ENCODE peak calls at places on chromosomes 11 and 22, in eight cellular contexts. L is IMR-90; R is CD8-positive, alpha-beta T cell; V is pancreas; X is spleen; M is heart left ventricle; B is uterus; I is A549. S is an unnamed sample.

GRCh38 chr11:18046116-18046777 is at the start of gene TPH1:
- DNase-seq in L (peak; percentile 36), B (peak; percentile 44), V (peak; percentile 40), I (no peak), X (no peak), R (no peak), M (peak; percentile 13), S (peak; percentile 45)

GRCh38 chr22:24133187-24133965 is 47.9 kb upstream of the SUSD2 start:
- DNase-seq in B (no peak), V (no peak), L (peak; percentile 41), M (no peak), R (peak; percentile 32), X (no peak), I (no peak), S (no peak)

GRCh38 chr11:111934301-111934700 is 2.8 kb upstream of the DIXDC1 start:
- DNase-seq in B (no peak), R (no peak), I (no peak), L (no peak), V (no peak), M (peak; percentile 0), X (no peak), S (no peak)

GRCh38 chr11:115518983-115519382 is 14.8 kb upstream of the CADM1 start:
- DNase-seq in R (no peak), X (no peak), L (no peak), V (no peak), I (no peak), M (no peak), B (no peak), S (no peak)

GRCh38 chr11:116665523-116665922 is 107.3 kb downstream of the BUD13 start:
- DNase-seq in I (no peak), B (no peak), R (no peak), X (no peak), V (no peak), L (no peak), M (no peak), S (no peak)

GRCh38 chr22:46064236-46064965 is 85.9 kb upstream of the PPARA start:
- DNase-seq in L (no peak), R (no peak), X (peak; percentile 70), V (peak; percentile 31), B (peak; percentile 37), M (no peak), I (no peak), S (no peak)

GRCh38 chr11:130947889-130948288 is 31.6 kb upstream of the SNX19 start:
- DNase-seq in V (no peak), R (no peak), B (no peak), L (peak; percentile 36), I (no peak), X (no peak), M (no peak), S (no peak)

GRCh38 chr22:50672471-50673230 is at the start of gene SHANK3:
- DNase-seq in X (peak; percentile 89), R (no peak), M (peak; percentile 92), B (peak; percentile 36), L (no peak), V (no peak), I (no peak), S (no peak)

GRCh38 chr22:49324527-49325491 is 502.9 kb downstream of the BRD1 start:
- DNase-seq in R (no peak), X (peak; percentile 63), B (no peak), I (no peak), M (no peak), L (no peak), V (no peak), S (no peak)

GRCh38 chr11:27921472-27921871 is 186.5 kb downstream of the KIF18A start:
- DNase-seq in I (no peak), L (peak; percentile 13), B (no peak), V (no peak), M (no peak), R (no peak), X (no peak), S (no peak)

GRCh38 chr11:8019671-8020597 is 32.8 kb downstream of the EIF3F start:
- DNase-seq in B (peak; percentile 54), I (peak; percentile 28), X (no peak), V (peak; percentile 12), R (no peak), L (peak; percentile 40), M (no peak), S (peak; percentile 15)

GRCh38 chr11:101448881-101449442 is 134.8 kb downstream of the TRPC6 start:
- DNase-seq in B (no peak), X (no peak), L (no peak), M (no peak), R (no peak), V (no peak), I (no peak), S (no peak)

GRCh38 chr22:43796567-43796966 is 15.5 kb downstream of the EFCAB6 start:
- DNase-seq in I (no peak), M (no peak), V (no peak), X (no peak), R (no peak), B (no peak), L (peak; percentile 81), S (no peak)

GRCh38 chr11:62724171-62724570 is 3.1 kb downstream of the HNRNPUL2 start:
- DNase-seq in B (no peak), I (no peak), M (no peak), X (no peak), L (no peak), R (no peak), V (no peak), S (no peak)
- TF ChIP-seq CTCF in B (no peak), I (no peak), M (no peak), X (no peak), L (no peak), R (no peak), V (no peak), S (no peak)

GRCh38 chr11:128509990-128510389 is 77.4 kb downstream of the ETS1 start:
- DNase-seq in V (no peak), I (no peak), B (no peak), X (no peak), L (peak; percentile 79), R (no peak), M (no peak), S (no peak)
- H3K4me1 ChIP-seq in V (peaks cover 43% of the 10 kb centered on the region), I (peaks cover 68% of the 10 kb centered on the region), B (peaks cover 8% of the 10 kb centered on the region), X (peaks cover 100% of the 10 kb centered on the region), L (peaks cover 31% of the 10 kb centered on the region), R (peaks cover 97% of the 10 kb centered on the region), M (peaks cover 96% of the 10 kb centered on the region), S (no peaks in the 10 kb centered on the region)

GRCh38 chr11:133833101-133833898 is 12.0 kb downstream of the SPATA19 start:
- DNase-seq in R (no peak), V (no peak), X (peak; percentile 72), I (no peak), L (no peak), B (no peak), M (no peak), S (no peak)

GRCh38 chr11:133832096-133833081 is 12.9 kb downstream of the SPATA19 start:
- DNase-seq in V (no peak), I (no peak), L (no peak), X (no peak), M (no peak), R (no peak), B (no peak), S (no peak)

GRCh38 chr11:133828861-133829260 is 16.5 kb downstream of the SPATA19 start:
- DNase-seq in V (no peak), L (no peak), X (no peak), I (no peak), M (no peak), B (no peak), R (no peak), S (no peak)

GRCh38 chr11:133829566-133829965 is 15.7 kb downstream of the SPATA19 start:
- DNase-seq in R (no peak), V (no peak), M (no peak), B (no peak), X (no peak), I (no peak), L (no peak), S (no peak)

GRCh38 chr11:133830931-133831907 is 14.1 kb downstream of the SPATA19 start:
- DNase-seq in R (no peak), M (no peak), X (no peak), B (no peak), I (no peak), L (no peak), V (no peak), S (no peak)
- TF ChIP-seq CTCF in R (no peak), M (peak; percentile 25), X (no peak), B (no peak), I (no peak), L (no peak), V (no peak), S (no peak)

DNA sequence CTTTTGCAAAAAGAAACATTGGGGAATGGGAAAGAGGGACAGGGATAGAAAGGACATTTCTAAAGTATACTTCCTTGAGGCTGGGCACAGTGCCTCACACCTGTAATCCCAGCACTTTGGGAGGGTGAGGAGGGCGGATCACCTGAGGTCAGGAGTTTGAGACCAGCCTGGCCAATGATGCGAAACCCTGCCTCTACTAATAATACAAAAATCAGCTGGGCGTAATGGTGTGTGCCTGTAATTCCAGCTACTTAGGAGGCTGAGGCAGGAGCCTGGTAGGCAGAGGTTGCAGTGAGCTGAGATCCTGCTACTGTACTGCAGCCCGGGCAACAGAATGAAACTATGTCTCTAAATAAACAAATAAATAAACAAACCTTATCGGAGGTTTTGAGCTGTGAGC is 16.3 kb upstream of the TEF start:
- DNase-seq in B (no peak), I (no peak), X (no peak), R (no peak), V (no peak), L (no peak), M (no peak), S (no peak)
- H3K4me1 ChIP-seq in B (peaks cover 4% of the 10 kb centered on the region), I (peaks cover 8% of the 10 kb centered on the region), X (peaks cover 11% of the 10 kb centered on the region), R (peaks cover 8% of the 10 kb centered on the region), V (peaks cover 26% of the 10 kb centered on the region), L (peaks cover 11% of the 10 kb centered on the region), M (peaks cover 27% of the 10 kb centered on the region), S (peaks cover 12% of the 10 kb centered on the region)

S was measured in colonic mucosa.